ENCODE peak calls at places on chromosome 4, in four cellular contexts. One of them, this sample, is unnamed.

GRCh38 chr4:154692311-154692818 is 51.4 kb upstream of the LRAT start:
- DNase-seq in H1: no peak
- DNase-seq in thoracic aorta: no peak
- DNase-seq in fibroblast of lung: no peak
- DNase-seq in this sample: no peak

GRCh38 chr4:115110191-115111166 is 2.9 kb downstream of the NDST4 start:
- DNase-seq in H1: no peak
- DNase-seq in thoracic aorta: no peak
- DNase-seq in fibroblast of lung: peak
- DNase-seq in this sample: no peak

GRCh38 chr4:55947912-55948725 is 626 bp upstream of the CEP135 start:
- DNase-seq in fibroblast of lung: peak
- DNase-seq in H1: no peak
- DNase-seq in thoracic aorta: no peak
- DNase-seq in this sample: peak

GRCh38 chr4:139907001-139907809 is 241.6 kb downstream of the MGST2 start:
- DNase-seq in H1: no peak
- DNase-seq in fibroblast of lung: no peak
- DNase-seq in thoracic aorta: no peak
- DNase-seq in this sample: no peak

GRCh38 chr4:26858947-26859401 is 1.7 kb upstream of the STIM2 start:
- DNase-seq in fibroblast of lung: no peak
- DNase-seq in H1: no peak
- DNase-seq in thoracic aorta: no peak
- DNase-seq in this sample: no peak

GRCh38 chr4:2102045-2102883 is 43.1 kb downstream of the NAT8L start:
- DNase-seq in fibroblast of lung: no peak
- DNase-seq in thoracic aorta: no peak
- DNase-seq in H1: no peak
- DNase-seq in this sample: no peak

GRCh38 chr4:2436301-2436700 is 17.5 kb downstream of the CFAP99 start:
- DNase-seq in fibroblast of lung: no peak
- DNase-seq in thoracic aorta: no peak
- DNase-seq in H1: no peak
- DNase-seq in this sample: no peak

GRCh38 chr4:80448056-80448455 is 112.5 kb downstream of the CFAP299 start:
- DNase-seq in thoracic aorta: no peak
- DNase-seq in fibroblast of lung: no peak
- DNase-seq in H1: no peak
- DNase-seq in this sample: no peak

GRCh38 chr4:165131247-165131832 is 18.7 kb upstream of the TMEM192 start:
- DNase-seq in fibroblast of lung: peak
- DNase-seq in H1: peak
- DNase-seq in thoracic aorta: no peak
- DNase-seq in this sample: no peak

GRCh38 chr4:1969928-1970723 is 38.6 kb downstream of the NELFA start:
- DNase-seq in fibroblast of lung: no peak
- DNase-seq in H1: no peak
- DNase-seq in thoracic aorta: no peak
- DNase-seq in this sample: no peak

GRCh38 chr4:169612869-169613859 is 781 bp upstream of the NEK1 start:
- DNase-seq in fibroblast of lung: peak
- DNase-seq in thoracic aorta: no peak
- DNase-seq in H1: peak
- DNase-seq in this sample: no peak

GRCh38 chr4:174764105-174764729 is 64.8 kb downstream of the GLRA3 start:
- DNase-seq in H1: no peak
- DNase-seq in fibroblast of lung: peak
- DNase-seq in thoracic aorta: no peak
- DNase-seq in this sample: no peak

GRCh38 chr4:98627883-98628282 is 30.5 kb downstream of the TSPAN5 start:
- DNase-seq in fibroblast of lung: peak
- DNase-seq in thoracic aorta: no peak
- DNase-seq in H1: no peak
- DNase-seq in this sample: no peak

GRCh38 chr4:54840992-54841768 is 183.4 kb downstream of the KIT start:
- DNase-seq in H1: no peak
- DNase-seq in thoracic aorta: no peak
- DNase-seq in fibroblast of lung: peak
- DNase-seq in this sample: no peak

GRCh38 chr4:34878961-34879360 is 1365.4 kb downstream of the ARAP2 start:
- DNase-seq in fibroblast of lung: no peak
- DNase-seq in thoracic aorta: no peak
- DNase-seq in H1: no peak
- DNase-seq in this sample: no peak

GRCh38 chr4:183380901-183381300 is 58.7 kb upstream of the CLDN24 start:
- DNase-seq in fibroblast of lung: no peak
- DNase-seq in thoracic aorta: no peak
- DNase-seq in H1: no peak
- DNase-seq in this sample: no peak

GRCh38 chr4:56512166-56512565 is 6.6 kb downstream of the ARL9 start:
- DNase-seq in H1: no peak
- DNase-seq in fibroblast of lung: peak
- DNase-seq in thoracic aorta: no peak
- DNase-seq in this sample: no peak

GRCh38 chr4:113116414-113117345 is 67.2 kb downstream of the ANK2 start:
- DNase-seq in fibroblast of lung: no peak
- DNase-seq in thoracic aorta: no peak
- DNase-seq in H1: no peak
- DNase-seq in this sample: no peak

GRCh38 chr4:84481879-84482245 is 17.2 kb downstream of the NKX6-1 start:
- DNase-seq in H1: no peak
- DNase-seq in fibroblast of lung: no peak
- DNase-seq in thoracic aorta: no peak
- DNase-seq in this sample: no peak

GRCh38 chr4:84480082-84480481 is 19.0 kb downstream of the NKX6-1 start:
- DNase-seq in H1: no peak
- DNase-seq in thoracic aorta: no peak
- DNase-seq in fibroblast of lung: no peak
- DNase-seq in this sample: no peak

GRCh38 chr4:84477738-84478137 is 21.4 kb downstream of the NKX6-1 start:
- DNase-seq in fibroblast of lung: no peak
- DNase-seq in thoracic aorta: no peak
- DNase-seq in H1: no peak
- DNase-seq in this sample: no peak

GRCh38 chr4:84481077-84481878 is 17.8 kb downstream of the NKX6-1 start:
- DNase-seq in thoracic aorta: no peak
- DNase-seq in H1: no peak
- DNase-seq in fibroblast of lung: no peak
- DNase-seq in this sample: no peak

GRCh38 chr4:84479663-84480062 is 19.4 kb downstream of the NKX6-1 start:
- DNase-seq in fibroblast of lung: no peak
- DNase-seq in H1: no peak
- DNase-seq in thoracic aorta: no peak
- DNase-seq in this sample: no peak
- TF ChIP-seq CTCF in fibroblast of lung: no peak
- TF ChIP-seq CTCF in H1: peak
- TF ChIP-seq CTCF in thoracic aorta: no peak
- TF ChIP-seq CTCF in this sample: no peak

GRCh38 chr4:25658777-25659176 is 3.1 kb downstream of the SLC34A2 start:
- DNase-seq in H1: no peak
- DNase-seq in thoracic aorta: no peak
- DNase-seq in fibroblast of lung: no peak
- DNase-seq in this sample: no peak
- H3K4me3 ChIP-seq in H1: no peak
- H3K4me3 ChIP-seq in thoracic aorta: no peak
- H3K4me3 ChIP-seq in fibroblast of lung: no peak
- H3K4me3 ChIP-seq in this sample: no peak

DNA sequence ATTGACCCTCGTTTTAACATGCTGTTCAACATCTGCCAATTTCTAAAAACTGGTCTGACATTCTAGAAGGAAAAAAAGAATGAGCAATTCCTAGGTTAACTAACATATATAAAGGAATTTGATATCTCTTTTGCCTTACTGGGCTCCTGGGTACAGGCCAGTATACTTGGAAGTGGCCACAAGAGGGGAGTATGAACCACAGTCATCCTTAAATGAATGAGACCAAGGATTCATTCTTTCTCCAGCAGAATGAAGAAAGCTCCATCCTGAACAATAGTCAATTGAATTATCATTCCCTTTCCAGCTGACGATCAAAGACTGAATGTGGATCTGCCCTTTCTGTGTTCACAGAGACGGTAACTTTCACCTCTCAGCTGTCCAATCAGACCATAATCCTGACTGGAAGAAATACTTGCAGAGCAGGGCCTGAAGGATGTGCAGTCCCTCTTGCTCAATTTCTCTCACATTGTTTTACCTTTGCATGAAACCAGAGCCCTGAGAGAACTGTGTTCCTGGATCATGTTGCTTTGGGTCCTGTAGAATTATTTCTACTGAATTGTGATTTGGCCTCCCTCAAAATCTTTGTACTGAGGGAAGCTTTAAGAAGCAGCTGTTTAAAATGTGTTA is 14.8 kb upstream of the SPARCL1 start:
- DNase-seq in H1: no peak
- DNase-seq in thoracic aorta: no peak
- DNase-seq in fibroblast of lung: peak
- DNase-seq in this sample: no peak
- TF ChIP-seq CTCF in H1: no peak
- TF ChIP-seq CTCF in thoracic aorta: peak
- TF ChIP-seq CTCF in fibroblast of lung: peak
- TF ChIP-seq CTCF in this sample: peak

GRCh38 chr4:40234519-40235039 is 37.7 kb downstream of the RHOH start:
- DNase-seq in fibroblast of lung: no peak
- DNase-seq in thoracic aorta: no peak
- DNase-seq in H1: no peak
- DNase-seq in this sample: no peak

GRCh38 chr4:40228497-40229365 is 31.9 kb downstream of the RHOH start:
- DNase-seq in fibroblast of lung: no peak
- DNase-seq in H1: no peak
- DNase-seq in thoracic aorta: no peak
- DNase-seq in this sample: no peak

GRCh38 chr4:40233227-40233626 is 36.4 kb downstream of the RHOH start:
- DNase-seq in H1: no peak
- DNase-seq in thoracic aorta: no peak
- DNase-seq in fibroblast of lung: no peak
- DNase-seq in this sample: no peak

GRCh38 chr4:40232610-40233009 is 35.8 kb downstream of the RHOH start:
- DNase-seq in thoracic aorta: no peak
- DNase-seq in H1: no peak
- DNase-seq in fibroblast of lung: no peak
- DNase-seq in this sample: no peak

GRCh38 chr4:40231464-40231863 is 34.6 kb downstream of the RHOH start:
- DNase-seq in H1: no peak
- DNase-seq in thoracic aorta: no peak
- DNase-seq in fibroblast of lung: no peak
- DNase-seq in this sample: no peak
- H3K4me3 ChIP-seq in H1: no peak
- H3K4me3 ChIP-seq in thoracic aorta: no peak
- H3K4me3 ChIP-seq in fibroblast of lung: no peak
- H3K4me3 ChIP-seq in this sample: no peak

DNA sequence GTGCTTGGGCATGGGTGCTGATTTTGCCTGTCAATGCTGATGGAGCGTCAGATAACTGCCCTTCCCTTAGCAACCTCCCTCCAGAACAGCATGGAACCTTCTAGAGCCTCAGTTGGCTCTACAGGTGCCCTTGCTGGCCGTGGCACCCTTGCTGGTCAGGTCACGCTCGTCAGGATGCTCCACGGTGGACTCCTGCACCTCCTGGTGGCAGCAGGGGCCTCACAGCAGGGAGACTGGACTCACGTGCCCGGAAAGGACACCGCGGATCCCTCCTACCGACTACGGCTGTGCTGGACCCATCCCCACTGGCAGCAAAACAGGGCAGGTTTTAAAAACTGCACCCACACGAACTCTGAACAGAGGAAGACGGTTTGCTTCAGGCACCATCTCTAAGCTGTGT is 82.1 kb upstream of the AFAP1 start:
- DNase-seq in fibroblast of lung: no peak
- DNase-seq in thoracic aorta: no peak
- DNase-seq in H1: no peak
- DNase-seq in this sample: no peak
- TF ChIP-seq CTCF in fibroblast of lung: no peak
- TF ChIP-seq CTCF in thoracic aorta: no peak
- TF ChIP-seq CTCF in H1: no peak
- TF ChIP-seq CTCF in this sample: peak

This sample was measured in retinal pigment epithelial cell.